ENCODE peak calls at places on chromosome 2, in eight cellular contexts. U, I, X, T, B, C, J and P are unnamed samples.

GRCh38 chr2:85607268-85608215 is 4.3 kb downstream of the C2orf68 start:
- DNase-seq in U (no peak), I (no peak), X (no peak), T (no peak), B (no peak), C (no peak), J (no peak), P (no peak)

GRCh38 chr2:22273853-22274252 is 1111.1 kb upstream of the KLHL29 start:
- DNase-seq in U (no peak), I (no peak), X (no peak), T (no peak), B (no peak), C (no peak), J (no peak), P (no peak)

GRCh38 chr2:241094172-241094571 is 7.9 kb downstream of the MTERF4 start:
- DNase-seq in U (no peak), I (no peak), X (no peak), T (no peak), B (no peak), C (no peak), J (no peak), P (no peak)

GRCh38 chr2:118051956-118052355 is 36.3 kb upstream of the INSIG2 start:
- DNase-seq in U (no peak), I (no peak), X (no peak), T (no peak), B (no peak), C (no peak), J (no peak), P (no peak)

GRCh38 chr2:183825710-183826109 is 701.5 kb downstream of the NUP35 start:
- DNase-seq in U (no peak), I (no peak), X (no peak), T (no peak), B (no peak), C (no peak), J (no peak), P (no peak)

GRCh38 chr2:170221317-170222288 is 43.7 kb downstream of the MYO3B start:
- DNase-seq in U (peak; percentile 60), I (no peak), X (no peak), T (no peak), B (no peak), C (no peak), J (peak; percentile 15), P (no peak)

GRCh38 chr2:184339966-184340365 is 258.4 kb upstream of the ZNF804A start:
- DNase-seq in U (peak; percentile 1), I (no peak), X (no peak), T (no peak), B (no peak), C (no peak), J (no peak), P (no peak)

GRCh38 chr2:88671786-88672427 is 19.6 kb upstream of the RPIA start:
- DNase-seq in U (peak; percentile 73), I (no peak), X (peak; percentile 77), T (peak; percentile 5), B (peak; percentile 42), C (no peak), J (peak; percentile 65), P (peak; percentile 8)

GRCh38 chr2:223005496-223005895 is 46.5 kb upstream of the KCNE4 start:
- DNase-seq in U (no peak), I (no peak), X (no peak), T (no peak), B (no peak), C (no peak), J (no peak), P (no peak)